ENCODE peak calls at places on chromosome 21, in four cellular contexts. F is left colon; A is CD8-positive, alpha-beta memory T cell; L is RWPE1. U is an unnamed sample.
A peak's percentile ranks its signal among the peaks of the same experiment; 100 is the strongest.

GRCh38 chr21:15004721-15005370 is 60.0 kb downstream of the NRIP1 start:
- DNase-seq in F (no peak), L (no peak), A (no peak), U (no peak)

GRCh38 chr21:42463861-42464515 is 32.0 kb downstream of the RSPH1 start:
- DNase-seq in F (peak; percentile 55), A (peak; percentile 59), L (peak; percentile 62), U (peak; percentile 45)

GRCh38 chr21:28333455-28334108 is 659.1 kb downstream of the LTN1 start:
- DNase-seq in F (no peak), A (no peak), L (no peak), U (no peak)

GRCh38 chr21:32868631-32869454 is 97.3 kb upstream of the PAXBP1 start:
- DNase-seq in A (no peak), L (no peak), F (no peak), U (no peak)

GRCh38 chr21:45258476-45258875 is 29.2 kb downstream of the POFUT2 start:
- DNase-seq in A (no peak), L (no peak), F (no peak), U (no peak)

GRCh38 chr21:39048064-39048463 is 135.2 kb downstream of the PSMG1 start:
- DNase-seq in L (peak; percentile 90), A (no peak), F (peak; percentile 59), U (no peak)

GRCh38 chr21:27213328-27213727 is 246.4 kb upstream of the ADAMTS5 start:
- DNase-seq in F (no peak), A (no peak), L (no peak), U (no peak)

GRCh38 chr21:39340687-39341086 is 8.2 kb downstream of the HMGN1 start:
- DNase-seq in L (no peak), F (no peak), A (no peak), U (no peak)

GRCh38 chr21:41167348-41168342 is at the start of gene BACE2:
- DNase-seq in L (peak; percentile 67), F (peak; percentile 85), A (no peak), U (peak; percentile 62)

GRCh38 chr21:23638131-23638530 is 1969.2 kb downstream of the MRPL39 start:
- DNase-seq in L (no peak), F (no peak), A (no peak), U (no peak)

GRCh38 chr21:20258542-20258941 is 739.7 kb upstream of the NCAM2 start:
- DNase-seq in F (no peak), L (no peak), A (no peak), U (no peak)

GRCh38 chr21:38054334-38054733 is 138.1 kb upstream of the KCNJ6 start:
- DNase-seq in A (no peak), F (no peak), L (no peak), U (no peak)

GRCh38 chr21:25369524-25370300 is 237.6 kb downstream of the MRPL39 start:
- DNase-seq in A (no peak), F (no peak), L (peak; percentile 32), U (no peak)

GRCh38 chr21:43859747-43860214 is 5.2 kb upstream of the AGPAT3 start:
- DNase-seq in L (no peak), A (no peak), F (peak; percentile 10), U (no peak)

GRCh38 chr21:25735895-25736597 is 1.3 kb downstream of the GABPA start:
- DNase-seq in F (no peak), L (no peak), A (no peak), U (peak; percentile 3)

GRCh38 chr21:40049031-40049958 is 182.1 kb downstream of the PCP4 start:
- DNase-seq in L (peak; percentile 34), F (peak; percentile 44), A (no peak), U (no peak)

GRCh38 chr21:42862774-42863503 is 16.4 kb downstream of the WDR4 start:
- DNase-seq in A (no peak), L (no peak), F (no peak), U (no peak)

GRCh38 chr21:40615503-40616376 is 231.2 kb downstream of the DSCAM start:
- DNase-seq in L (no peak), F (no peak), A (no peak), U (no peak)

GRCh38 chr21:15000076-15000475 is 64.7 kb downstream of the NRIP1 start:
- DNase-seq in A (no peak), F (no peak), L (no peak), U (no peak)

GRCh38 chr21:34761758-34762330 is 93.0 kb downstream of the CLIC6 start:
- DNase-seq in A (no peak), L (peak; percentile 8), F (no peak), U (no peak)

GRCh38 chr21:44428281-44428942 is 26.9 kb upstream of the LRRC3 start:
- DNase-seq in A (peak; percentile 50), F (peak; percentile 87), L (peak; percentile 46), U (peak; percentile 53)

GRCh38 chr21:33844104-33844889 is 71.3 kb downstream of the ATP5PO start:
- DNase-seq in A (no peak), F (no peak), L (no peak), U (no peak)

GRCh38 chr21:34886554-34887385 is 162.3 kb downstream of the RUNX1 start:
- DNase-seq in F (peak; percentile 45), L (no peak), A (no peak), U (peak; percentile 45)

GRCh38 chr21:45264146-45264918 is 23.4 kb downstream of the POFUT2 start:
- DNase-seq in A (no peak), L (no peak), F (no peak), U (no peak)

GRCh38 chr21:32099812-32100416 is 178.9 kb downstream of the MIS18A start:
- DNase-seq in A (no peak), L (no peak), F (no peak), U (no peak)

GRCh38 chr21:38920631-38921398 is 115.1 kb downstream of the ETS2 start:
- DNase-seq in A (no peak), F (no peak), L (no peak), U (no peak)

GRCh38 chr21:39373634-39374033 is 24.7 kb upstream of the HMGN1 start:
- DNase-seq in F (no peak), A (no peak), L (peak; percentile 30), U (no peak)

GRCh38 chr21:32367158-32367557 is 25.7 kb downstream of the URB1 start:
- DNase-seq in F (no peak), L (no peak), A (no peak), U (no peak)

U was measured in naive B cell.